ENCODE peak calls at places on chromosomes 12 and 14, in five cellular contexts. E is HepG2, A is A549, L is upper lobe of left lung, R is K562. I is an unnamed sample.

GRCh38 chr12:62866451-62867082 is 68.4 kb downstream of the PPM1H start:
- ATAC-seq in E (peak), R (peak), L (peak), A (peak), I (no peak)

GRCh38 chr12:45208604-45209487 is 7.0 kb upstream of the ANO6 start:
- ATAC-seq in R (peak), A (peak), E (peak), L (no peak), I (no peak)

GRCh38 chr12:95626854-95627253 is 75.6 kb upstream of the USP44 start:
- ATAC-seq in E (no peak), R (no peak), L (no peak), A (no peak), I (no peak)

GRCh38 chr14:24694680-24695079 is 60.7 kb upstream of the GZMB start:
- ATAC-seq in R (no peak), E (no peak), A (no peak), L (no peak), I (no peak)

GRCh38 chr12:6323340-6323994 is 13.0 kb downstream of the PLEKHG6 start:
- ATAC-seq in A (peak), R (peak), L (peak), E (peak), I (peak)

GRCh38 chr14:68503186-68503825 is 289.6 kb downstream of the ZFP36L1 start:
- ATAC-seq in L (no peak), A (no peak), E (no peak), R (no peak), I (no peak)

GRCh38 chr14:54048736-54049135 is 92.1 kb upstream of the BMP4 start:
- ATAC-seq in R (no peak), E (peak), L (no peak), A (no peak), I (no peak)

GRCh38 chr12:110561471-110562201 is 21.5 kb downstream of the PPTC7 start:
- ATAC-seq in R (no peak), L (no peak), E (no peak), A (peak), I (no peak)

GRCh38 chr14:83638725-83639124 is 1891.2 kb upstream of the FLRT2 start:
- ATAC-seq in L (no peak), R (no peak), A (peak), E (peak), I (no peak)

GRCh38 chr12:64714551-64714968 is 44.6 kb downstream of the GNS start:
- ATAC-seq in L (no peak), R (no peak), E (no peak), A (no peak), I (no peak)

GRCh38 chr14:53190938-53191337 is 37.8 kb upstream of the DDHD1 start:
- ATAC-seq in E (no peak), L (no peak), A (no peak), R (no peak), I (no peak)

GRCh38 chr14:69887740-69888657 is 8.8 kb downstream of the SMOC1 start:
- ATAC-seq in L (no peak), E (peak), A (peak), R (no peak), I (no peak)

GRCh38 chr12:64521838-64522237 is 69.9 kb downstream of the TBK1 start:
- ATAC-seq in A (no peak), E (no peak), L (no peak), R (no peak), I (no peak)

GRCh38 chr14:45743884-45744283 is 490.9 kb upstream of the MIS18BP1 start:
- ATAC-seq in A (no peak), R (no peak), E (no peak), L (no peak), I (no peak)

GRCh38 chr12:80838708-80839107 is 99.0 kb downstream of the LIN7A start:
- ATAC-seq in A (no peak), E (peak), R (no peak), L (peak), I (no peak)

GRCh38 chr12:93407283-93407962 is 29.7 kb downstream of the NUDT4 start:
- ATAC-seq in R (peak), E (peak), A (peak), L (no peak), I (no peak)

GRCh38 chr12:122035292-122035691 is 13.6 kb downstream of the BCL7A start:
- ATAC-seq in R (no peak), A (no peak), E (no peak), L (peak), I (no peak)

GRCh38 chr12:49545815-49546214 is 7.0 kb downstream of the KCNH3 start:
- ATAC-seq in A (no peak), E (no peak), L (no peak), R (no peak), I (no peak)

GRCh38 chr12:97784904-97785303 is 322.3 kb downstream of the RMST start:
- ATAC-seq in E (no peak), R (no peak), L (no peak), A (no peak), I (no peak)

GRCh38 chr14:60133487-60133886 is 31.7 kb downstream of the DHRS7 start:
- ATAC-seq in E (no peak), A (no peak), L (no peak), R (no peak), I (no peak)

GRCh38 chr14:75064205-75064567 is 362 bp upstream of the ACYP1 start:
- ATAC-seq in A (peak), L (no peak), R (no peak), E (peak), I (no peak)

DNA sequence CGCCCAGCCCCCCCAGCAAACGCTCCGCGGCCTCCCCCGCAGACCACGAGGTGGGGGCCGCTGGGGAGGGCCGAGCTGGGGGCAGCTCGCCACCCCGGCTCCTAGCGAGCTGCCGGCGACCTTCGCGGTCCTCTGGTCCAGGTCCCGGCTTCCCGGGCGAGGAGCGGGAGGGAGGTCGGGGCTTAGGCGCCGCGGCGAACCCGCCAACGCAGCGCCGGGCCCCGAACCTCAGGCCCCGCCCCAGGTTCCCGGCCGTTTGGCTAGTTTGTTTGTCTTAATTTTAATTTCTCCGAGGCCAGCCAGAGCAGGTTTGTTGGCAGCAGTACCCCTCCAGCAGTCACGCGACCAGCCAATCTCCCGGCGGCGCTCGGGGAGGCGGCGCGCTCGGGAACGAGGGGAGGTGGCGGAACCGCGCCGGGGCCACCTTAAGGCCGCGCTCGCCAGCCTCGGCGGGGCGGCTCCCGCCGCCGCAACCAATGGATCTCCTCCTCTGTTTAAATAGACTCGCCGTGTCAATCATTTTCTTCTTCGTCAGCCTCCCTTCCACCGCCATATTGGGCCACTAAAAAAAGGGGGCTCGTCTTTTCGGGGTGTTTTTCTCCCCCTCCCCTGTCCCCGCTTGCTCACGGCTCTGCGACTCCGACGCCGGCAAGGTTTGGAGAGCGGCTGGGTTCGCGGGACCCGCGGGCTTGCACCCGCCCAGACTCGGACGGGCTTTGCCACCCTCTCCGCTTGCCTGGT is at the start of gene CDKN1B:
- ATAC-seq in A (peak), R (peak), E (peak), L (peak), I (peak)
- TF ChIP-seq POLR2A in A (peak), R (peak), E (peak), L (no peak), I (peak)

GRCh38 chr12:67909681-67910080 is 79.6 kb upstream of the IFNG-AS1 start:
- ATAC-seq in L (no peak), E (no peak), A (peak), R (no peak), I (no peak)

GRCh38 chr12:67911789-67912188 is 77.5 kb upstream of the IFNG-AS1 start:
- ATAC-seq in E (no peak), L (no peak), A (no peak), R (no peak), I (no peak)

GRCh38 chr12:67910360-67911292 is 78.6 kb upstream of the IFNG-AS1 start:
- ATAC-seq in R (no peak), E (no peak), L (no peak), A (peak), I (no peak)

GRCh38 chr12:67911293-67911637 is 78.0 kb upstream of the IFNG-AS1 start:
- ATAC-seq in E (no peak), A (no peak), L (no peak), R (no peak), I (no peak)

GRCh38 chr12:67909091-67909531 is 80.1 kb upstream of the IFNG-AS1 start:
- ATAC-seq in L (no peak), A (no peak), R (no peak), E (no peak), I (no peak)
- TF ChIP-seq EP300 in L (no peak), A (no peak), R (no peak), E (no peak), I (no peak)

DNA sequence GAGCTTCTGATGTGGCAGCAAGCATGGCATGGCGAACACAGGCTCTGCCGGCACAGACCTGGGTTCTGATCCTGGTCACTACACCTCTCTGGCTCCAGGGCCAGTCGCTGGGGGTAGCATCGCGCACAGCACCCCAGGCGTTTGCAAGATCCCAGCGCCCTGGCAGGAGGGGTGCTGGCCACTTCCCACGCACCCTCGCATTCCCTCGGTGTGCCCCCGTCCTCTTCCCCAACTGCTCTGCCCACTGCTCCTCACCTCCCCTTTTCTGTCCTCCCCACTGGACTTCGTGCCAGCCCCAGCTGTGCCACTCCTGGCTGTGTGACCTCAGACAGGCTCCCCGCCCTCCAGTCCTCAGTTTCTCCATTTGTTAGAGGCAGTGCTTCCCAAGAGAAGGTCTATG is 2.8 kb downstream of the CDK2AP1 start:
- ATAC-seq in A (no peak), L (no peak), R (no peak), E (no peak), I (no peak)
- H3K4me3 ChIP-seq in A (no peak), L (no peak), R (no peak), E (no peak), I (no peak)

DNA sequence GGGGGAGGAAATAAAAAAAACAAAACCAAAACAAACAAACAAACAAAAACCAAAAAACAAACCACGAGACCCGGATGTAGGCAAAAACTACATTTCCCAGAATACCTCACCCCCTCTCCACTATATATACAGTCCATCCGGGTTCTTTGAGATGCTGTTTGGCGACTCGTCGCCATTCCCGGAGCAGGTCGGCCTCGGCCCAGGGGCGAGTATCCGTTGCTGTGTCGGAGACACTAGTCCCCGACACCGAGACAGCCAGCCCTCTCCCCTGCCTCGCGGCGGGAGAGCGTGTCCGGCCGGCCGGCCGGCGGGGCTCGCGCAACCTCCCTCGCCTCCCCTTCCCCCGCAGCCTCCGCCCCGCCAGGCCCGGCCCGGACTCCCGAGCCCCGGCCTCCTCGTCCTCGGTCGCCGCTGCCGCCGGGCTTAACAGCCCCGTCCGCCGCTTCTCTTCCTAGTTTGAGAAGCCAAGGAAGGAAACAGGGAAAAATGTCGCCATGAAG is at the start of gene RNF10:
- ATAC-seq in A (peak), E (peak), R (peak), L (peak), I (peak)
- TF ChIP-seq POLR2A in A (peak), E (peak), R (peak), L (no peak), I (peak)

GRCh38 chr12:47896633-47897032 is 8.2 kb downstream of the VDR start:
- ATAC-seq in E (no peak), A (no peak), L (no peak), R (no peak), I (no peak)
- TF ChIP-seq EP300 in E (no peak), A (no peak), L (no peak), R (no peak), I (no peak)